ENCODE peak calls at places on chromosomes 4 and X, in six cellular contexts. Z, G, H, N, Q and T are unnamed samples.

GRCh38 chrX:134173541-134174272 is 63.3 kb upstream of the CCDC160 start:
- DNase-seq in Z (no peak), G (no peak), H (no peak), N (peak), Q (peak), T (peak)

GRCh38 chr4:116024954-116025708 is 911.7 kb upstream of the NDST4 start:
- DNase-seq in Z (no peak), G (no peak), H (no peak), N (no peak), Q (no peak), T (no peak)

GRCh38 chr4:1200425-1201035 is 28.1 kb upstream of the SPON2 start:
- DNase-seq in Z (no peak), G (no peak), H (peak), N (peak), Q (no peak), T (no peak)

GRCh38 chrX:40952855-40953254 is 132.4 kb upstream of the USP9X start:
- DNase-seq in Z (no peak), G (no peak), H (no peak), N (no peak), Q (no peak), T (no peak)

GRCh38 chr4:44670466-44671199 is 7.6 kb upstream of the GUF1 start:
- DNase-seq in Z (no peak), G (no peak), H (no peak), N (no peak), Q (no peak), T (no peak)

GRCh38 chrX:120660638-120661037 is 30.8 kb upstream of the C1GALT1C1 start:
- DNase-seq in Z (no peak), G (no peak), H (no peak), N (no peak), Q (no peak), T (no peak)

GRCh38 chrX:137432609-137433008 is 133.3 kb upstream of the ZIC3 start:
- DNase-seq in Z (no peak), G (no peak), H (no peak), N (peak), Q (peak), T (peak)

GRCh38 chrX:22686138-22686541 is 313.6 kb upstream of the DDX53 start:
- DNase-seq in Z (peak), G (no peak), H (peak), N (peak), Q (no peak), T (no peak)

GRCh38 chrX:15497865-15498264 is 2.7 kb upstream of the BMX start:
- DNase-seq in Z (no peak), G (peak), H (no peak), N (peak), Q (peak), T (peak)

GRCh38 chr4:54709281-54709854 is 51.6 kb downstream of the KIT start:
- DNase-seq in Z (no peak), G (no peak), H (no peak), N (no peak), Q (no peak), T (no peak)

GRCh38 chr4:145066063-145066501 is 31.9 kb downstream of the ANAPC10 start:
- DNase-seq in Z (no peak), G (no peak), H (no peak), N (no peak), Q (peak), T (no peak)

GRCh38 chr4:6043843-6044242 is 25.6 kb upstream of the C4orf50 start:
- DNase-seq in Z (no peak), G (no peak), H (no peak), N (no peak), Q (no peak), T (no peak)

GRCh38 chrX:40663880-40664630 is 16.7 kb upstream of the CXorf38 start:
- DNase-seq in Z (no peak), G (no peak), H (no peak), N (peak), Q (peak), T (peak)

GRCh38 chr4:148004228-148004813 is 272.4 kb downstream of the ARHGAP10 start:
- DNase-seq in Z (no peak), G (no peak), H (peak), N (no peak), Q (no peak), T (no peak)

GRCh38 chrX:9341305-9342201 is 123.3 kb upstream of the TBL1X start:
- DNase-seq in Z (peak), G (no peak), H (peak), N (no peak), Q (peak), T (peak)

GRCh38 chr4:77695769-77696168 is 90.1 kb downstream of the CXCL13 start:
- DNase-seq in Z (no peak), G (no peak), H (no peak), N (no peak), Q (no peak), T (no peak)

GRCh38 chr4:123649248-123649643 is 252.7 kb downstream of the SPRY1 start:
- DNase-seq in Z (no peak), G (no peak), H (no peak), N (no peak), Q (no peak), T (no peak)

GRCh38 chrX:28133763-28134162 is 152.5 kb upstream of the DCAF8L1 start:
- DNase-seq in Z (no peak), G (no peak), H (no peak), N (no peak), Q (no peak), T (no peak)

GRCh38 chrX:110086162-110086915 is 83.4 kb downstream of the TMEM164 start:
- DNase-seq in Z (no peak), G (no peak), H (no peak), N (no peak), Q (no peak), T (no peak)

GRCh38 chr4:154928640-154929257 is 147.7 kb downstream of the RBM46 start:
- DNase-seq in Z (no peak), G (no peak), H (no peak), N (peak), Q (peak), T (no peak)

GRCh38 chr4:18314731-18315130 is 293.2 kb upstream of the LCORL start:
- DNase-seq in Z (no peak), G (no peak), H (no peak), N (no peak), Q (no peak), T (no peak)

GRCh38 chrX:72312311-72312940 is 6.7 kb upstream of the CITED1 start:
- DNase-seq in Z (no peak), G (no peak), H (peak), N (no peak), Q (no peak), T (no peak)

GRCh38 chr4:39319678-39320077 is 46.5 kb downstream of the RFC1 start:
- DNase-seq in Z (no peak), G (no peak), H (no peak), N (no peak), Q (no peak), T (no peak)

GRCh38 chr4:20773144-20773997 is 73.1 kb downstream of the PACRGL start:
- DNase-seq in Z (no peak), G (peak), H (no peak), N (peak), Q (peak), T (peak)

GRCh38 chr4:37892641-37893040 is 1.8 kb downstream of the TBC1D1 start:
- DNase-seq in Z (no peak), G (no peak), H (no peak), N (no peak), Q (no peak), T (no peak)

GRCh38 chr4:1855334-1856070 is 454 bp downstream of the LETM1 start:
- DNase-seq in Z (peak), G (peak), H (peak), N (no peak), Q (peak), T (peak)

GRCh38 chr4:41572414-41572986 is 34.5 kb downstream of the LIMCH1 start:
- DNase-seq in Z (no peak), G (no peak), H (no peak), N (no peak), Q (no peak), T (no peak)

GRCh38 chrX:71666240-71667223 is 814 bp upstream of the LOC101059915 start:
- DNase-seq in Z (peak), G (no peak), H (no peak), N (no peak), Q (no peak), T (no peak)

GRCh38 chr4:78227411-78228057 is 170.4 kb downstream of the FRAS1 start:
- DNase-seq in Z (no peak), G (no peak), H (no peak), N (no peak), Q (no peak), T (no peak)

GRCh38 chr4:76504613-76505465 is 69.8 kb downstream of the SHROOM3 start:
- DNase-seq in Z (no peak), G (no peak), H (no peak), N (no peak), Q (peak), T (no peak)

GRCh38 chr4:113049421-113050355 is at the start of gene ANK2:
- DNase-seq in Z (peak), G (peak), H (no peak), N (peak), Q (peak), T (peak)

GRCh38 chr4:26737385-26737784 is 123.3 kb upstream of the STIM2 start:
- DNase-seq in Z (no peak), G (no peak), H (no peak), N (no peak), Q (no peak), T (no peak)

GRCh38 chr4:87228561-87228860 is 8.1 kb upstream of the KLHL8 start:
- DNase-seq in Z (no peak), G (no peak), H (no peak), N (no peak), Q (no peak), T (no peak)
- TF ChIP-seq CTCF in Z (no peak), G (no peak), H (no peak), N (no peak), Q (no peak), T (no peak)

DNA sequence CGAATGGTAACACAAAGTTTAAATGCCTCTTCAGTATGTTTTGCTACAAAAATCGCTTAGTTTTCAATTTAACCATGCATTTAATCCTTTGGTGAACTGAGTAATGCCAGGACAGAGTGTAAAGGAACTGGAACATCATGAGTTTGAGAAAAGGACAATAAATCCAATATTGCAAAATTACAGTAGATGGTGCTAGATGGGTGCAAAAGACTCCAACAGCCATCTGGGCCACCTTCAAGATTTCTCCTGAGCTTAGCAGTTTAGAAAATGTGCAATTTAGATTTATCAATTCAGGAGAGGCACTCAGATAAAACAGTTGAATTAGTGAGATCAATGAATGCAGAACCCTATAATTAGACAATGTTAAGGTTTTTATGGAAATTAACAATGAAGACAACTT is 33.2 kb upstream of the MID1IP1 start:
- DNase-seq in Z (no peak), G (no peak), H (no peak), N (no peak), Q (no peak), T (no peak)
- TF ChIP-seq CTCF in Z (peak), G (no peak), H (no peak), N (no peak), Q (no peak), T (no peak)

DNA sequence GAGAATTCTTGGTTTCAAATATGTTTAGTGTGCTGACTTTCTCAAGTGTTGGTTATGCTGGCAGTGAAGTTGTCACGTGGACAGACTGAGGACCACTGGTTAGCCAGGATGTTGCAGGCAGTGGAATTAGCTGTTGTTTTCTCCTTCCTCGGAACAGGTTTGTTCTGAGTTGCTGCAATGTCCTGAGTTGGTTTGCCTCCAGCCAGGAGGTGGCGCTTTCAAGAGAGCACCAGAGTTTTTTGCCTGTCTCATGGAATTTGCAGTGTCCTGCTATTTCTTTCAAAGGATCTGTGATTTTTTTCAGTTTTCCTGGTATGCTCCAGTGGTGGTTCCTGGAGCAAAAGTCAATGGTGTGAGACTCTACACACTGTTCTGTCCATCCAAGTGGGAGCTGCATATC is 158.1 kb upstream of the CXorf66 start:
- DNase-seq in Z (no peak), G (no peak), H (no peak), N (peak), Q (peak), T (peak)
- TF ChIP-seq CTCF in Z (no peak), G (peak), H (no peak), N (peak), Q (peak), T (peak)

DNA sequence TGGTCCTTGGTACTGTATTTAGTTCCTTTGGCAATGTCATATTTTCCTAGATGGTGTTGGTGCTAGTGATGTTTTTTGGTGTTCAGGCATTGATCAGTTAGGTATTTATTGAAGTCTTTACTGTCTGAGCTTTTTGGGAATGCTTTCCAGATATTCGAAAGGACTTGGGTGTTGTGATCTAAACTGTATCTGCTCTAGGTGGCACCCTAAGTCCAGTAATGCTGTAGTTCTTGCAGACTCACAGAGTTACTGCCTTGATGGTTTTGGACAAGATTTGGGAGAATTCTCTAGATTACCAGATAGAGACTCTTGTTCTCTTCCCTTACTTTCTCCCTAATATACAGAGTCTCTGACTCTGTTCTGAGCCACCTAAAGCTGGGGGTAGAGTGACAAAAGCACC is 513.6 kb upstream of the PITX2 start:
- DNase-seq in Z (no peak), G (no peak), H (no peak), N (no peak), Q (peak), T (no peak)
- TF ChIP-seq CTCF in Z (no peak), G (peak), H (no peak), N (no peak), Q (peak), T (no peak)

GRCh38 chrX:129772796-129773431 is 6.8 kb upstream of the SASH3 start:
- DNase-seq in Z (peak), G (no peak), H (peak), N (no peak), Q (no peak), T (no peak)
- TF ChIP-seq CTCF in Z (no peak), G (no peak), H (no peak), N (no peak), Q (no peak), T (no peak)